ENCODE peak calls at places on chromosomes 2 and 18, in four cellular contexts. R is K562, O is HepG2, Q is GM12878. U is an unnamed sample.

GRCh38 chr2:127410871-127411396 is 7.3 kb upstream of the PROC start:
- DNase-seq in R (no peak), O (peak; percentile 92), Q (no peak), U (no peak)

GRCh38 chr18:497688-498087 is 2.8 kb downstream of the COLEC12 start:
- DNase-seq in R (no peak), O (no peak), Q (no peak), U (no peak)

GRCh38 chr18:61935362-61935761 is 42.6 kb upstream of the RNF152 start:
- DNase-seq in R (no peak), O (no peak), Q (no peak), U (no peak)

GRCh38 chr2:173370198-173370597 is 15.5 kb downstream of the CDCA7 start:
- DNase-seq in R (no peak), O (no peak), Q (no peak), U (no peak)

GRCh38 chr2:7203056-7203467 is 285.9 kb downstream of the RNF144A start:
- DNase-seq in R (peak; percentile 59), O (peak; percentile 49), Q (peak; percentile 16), U (peak; percentile 24)

GRCh38 chr18:76459687-76460350 is 35.2 kb downstream of the ZNF516 start:
- DNase-seq in R (no peak), O (no peak), Q (no peak), U (peak; percentile 15)

GRCh38 chr18:23243178-23243577 is 107.9 kb downstream of the CABLES1 start:
- DNase-seq in R (no peak), O (no peak), Q (no peak), U (no peak)

GRCh38 chr2:231531408-231532188 is 1.4 kb upstream of the NMUR1 start:
- DNase-seq in R (no peak), O (no peak), Q (no peak), U (no peak)

GRCh38 chr18:59707306-59707705 is 10.1 kb upstream of the CCBE1 start:
- DNase-seq in R (no peak), O (no peak), Q (no peak), U (no peak)

GRCh38 chr2:893311-893710 is 57.3 kb upstream of the SNTG2 start:
- DNase-seq in R (peak; percentile 70), O (no peak), Q (no peak), U (peak; percentile 77)

GRCh38 chr2:25073914-25074313 is 32.0 kb downstream of the EFR3B start:
- DNase-seq in R (no peak), O (no peak), Q (no peak), U (no peak)

GRCh38 chr2:6865346-6866238 is at the start of gene CMPK2:
- DNase-seq in R (peak; percentile 84), O (peak; percentile 35), Q (peak; percentile 33), U (no peak)

GRCh38 chr2:30197570-30197969 is 33.8 kb upstream of the LBH start:
- DNase-seq in R (peak; percentile 37), O (no peak), Q (no peak), U (no peak)

GRCh38 chr2:153478289-153479261 is at the start of gene RPRM:
- DNase-seq in R (peak; percentile 62), O (peak; percentile 35), Q (no peak), U (peak; percentile 29)

GRCh38 chr18:59395226-59396175 is 36.4 kb upstream of the LMAN1 start:
- DNase-seq in R (no peak), O (no peak), Q (no peak), U (no peak)

GRCh38 chr2:42840760-42841159 is 48.4 kb upstream of the HAAO start:
- DNase-seq in R (no peak), O (no peak), Q (no peak), U (no peak)

GRCh38 chr2:232891621-232892071 is 21.6 kb downstream of the SNORC start:
- DNase-seq in R (no peak), O (no peak), Q (no peak), U (no peak)

GRCh38 chr2:160214461-160215055 is 14.5 kb upstream of the ITGB6 start:
- DNase-seq in R (no peak), O (peak; percentile 42), Q (no peak), U (no peak)

GRCh38 chr2:16664052-16664731 is 1.4 kb downstream of the CYRIA start:
- DNase-seq in R (no peak), O (no peak), Q (no peak), U (no peak)

GRCh38 chr2:130836501-130837174 is at the start of gene ARHGEF4:
- DNase-seq in R (peak; percentile 63), O (no peak), Q (no peak), U (peak; percentile 50)

GRCh38 chr2:113136828-113137775 is 9.7 kb downstream of the IL1RN start:
- DNase-seq in R (peak; percentile 56), O (peak; percentile 59), Q (no peak), U (no peak)

GRCh38 chr2:13000644-13001375 is 284.1 kb downstream of the TRIB2 start:
- DNase-seq in R (no peak), O (no peak), Q (no peak), U (no peak)

GRCh38 chr2:12005886-12006681 is 259.7 kb downstream of the LPIN1 start:
- DNase-seq in R (peak; percentile 30), O (no peak), Q (peak; percentile 89), U (no peak)

GRCh38 chr18:48815581-48816324 is 135.0 kb downstream of the SMAD7 start:
- DNase-seq in R (no peak), O (no peak), Q (no peak), U (no peak)

GRCh38 chr2:102473020-102473419 is at the start of gene SLC9A4:
- DNase-seq in R (peak; percentile 25), O (peak; percentile 52), Q (no peak), U (peak; percentile 48)

GRCh38 chr2:212135739-212136138 is 402.9 kb downstream of the ERBB4 start:
- DNase-seq in R (no peak), O (no peak), Q (no peak), U (no peak)

GRCh38 chr2:212136216-212136795 is 402.3 kb downstream of the ERBB4 start:
- DNase-seq in R (no peak), O (no peak), Q (no peak), U (no peak)

DNA sequence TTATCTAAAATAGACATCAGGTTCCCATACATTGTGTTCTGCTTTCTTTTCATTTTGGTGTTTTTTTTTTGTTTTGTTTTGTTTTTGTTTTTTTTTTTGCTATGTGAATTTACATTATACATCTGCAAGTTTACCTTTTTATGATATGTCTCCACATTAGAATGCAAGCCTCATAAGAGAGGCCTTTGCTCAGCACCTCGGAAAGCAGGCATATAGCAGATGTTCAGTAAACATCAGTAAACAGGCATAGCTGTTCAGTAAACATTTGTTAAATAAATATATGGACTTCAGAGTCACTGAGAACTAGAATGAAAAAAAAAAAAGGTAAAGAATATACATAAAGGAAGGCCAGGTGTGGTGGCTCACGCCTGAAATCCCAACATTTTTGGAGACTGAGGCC is 405.3 kb downstream of the ERBB4 start:
- DNase-seq in R (no peak), O (no peak), Q (no peak), U (no peak)
- TF ChIP-seq ZBTB33 in R (no peak), O (no peak), Q (no peak), U (no peak)

DNA sequence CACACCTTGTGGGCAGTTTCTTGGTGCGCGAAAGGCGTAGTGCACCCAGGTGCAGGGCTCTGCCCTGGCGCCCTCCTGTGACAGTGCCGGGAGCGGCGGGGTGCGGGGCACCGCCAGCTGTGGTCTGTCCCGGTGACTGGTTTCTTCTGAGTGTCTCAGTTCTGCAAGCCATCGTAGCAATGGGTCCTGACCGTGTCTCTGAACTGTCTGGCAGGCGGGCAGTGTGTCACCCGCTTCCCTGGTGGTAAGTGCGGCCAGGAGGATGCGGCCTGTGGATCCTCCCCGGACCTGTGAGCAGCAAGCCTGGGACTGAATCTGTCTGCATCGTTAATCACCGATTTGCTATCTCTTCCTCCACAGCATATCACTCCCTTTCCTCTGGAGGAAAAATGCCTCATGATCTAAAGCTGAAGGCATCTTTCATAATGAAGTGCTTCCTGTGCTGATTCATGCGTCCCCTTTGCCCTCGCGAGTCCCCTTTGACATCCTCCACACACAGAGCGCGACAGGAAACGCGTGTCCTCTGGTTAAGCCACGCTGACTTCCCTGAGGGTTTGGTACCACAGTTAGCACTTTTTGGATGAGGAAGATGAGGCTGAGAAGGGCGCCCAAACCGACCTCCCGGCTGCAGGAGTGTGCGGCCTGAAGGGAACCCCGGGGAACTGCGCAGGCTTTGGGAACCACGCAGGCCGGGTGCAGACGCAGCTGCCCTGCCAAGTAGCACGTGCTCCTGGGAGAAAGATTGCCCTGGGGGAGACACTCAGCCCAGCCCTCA is 416.0 kb upstream of the HS6ST1 start:
- DNase-seq in R (no peak), O (no peak), Q (no peak), U (no peak)
- TF ChIP-seq ZNF274 in R (no peak), O (no peak), Q (no peak), U (no peak)

DNA sequence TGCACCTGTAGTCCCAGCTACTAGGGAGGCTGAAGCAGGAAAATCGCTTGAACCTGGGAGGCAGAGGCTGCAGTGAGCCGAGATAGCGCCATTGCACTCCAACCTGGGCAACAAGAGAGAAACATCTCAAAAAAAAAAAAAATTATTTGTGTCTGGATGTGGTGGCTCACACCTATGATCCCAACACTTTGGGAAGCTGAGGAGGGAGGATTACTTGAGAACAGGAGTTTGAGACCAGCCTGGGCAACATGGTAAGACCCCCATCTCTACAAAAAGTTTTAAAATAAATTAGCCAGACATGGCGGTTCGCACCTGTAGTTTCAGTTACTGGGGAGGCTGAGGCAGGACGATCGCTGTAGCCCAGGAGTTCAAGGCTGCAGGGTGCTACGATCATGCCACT is 1.6 kb upstream of the VAMP8 start:
- DNase-seq in R (no peak), O (no peak), Q (no peak), U (no peak)
- TF ChIP-seq ZBTB33 in R (no peak), O (no peak), Q (no peak), U (no peak)

GRCh38 chr2:8606226-8606625 is 75.6 kb upstream of the ID2 start:
- DNase-seq in R (no peak), O (no peak), Q (peak; percentile 82), U (no peak)

GRCh38 chr2:8606649-8607550 is 75.0 kb upstream of the ID2 start:
- DNase-seq in R (no peak), O (no peak), Q (no peak), U (no peak)

GRCh38 chr2:8607591-8607990 is 74.3 kb upstream of the ID2 start:
- DNase-seq in R (no peak), O (no peak), Q (no peak), U (no peak)

GRCh38 chr2:8609357-8609804 is 72.5 kb upstream of the ID2 start:
- DNase-seq in R (no peak), O (peak; percentile 98), Q (no peak), U (no peak)

DNA sequence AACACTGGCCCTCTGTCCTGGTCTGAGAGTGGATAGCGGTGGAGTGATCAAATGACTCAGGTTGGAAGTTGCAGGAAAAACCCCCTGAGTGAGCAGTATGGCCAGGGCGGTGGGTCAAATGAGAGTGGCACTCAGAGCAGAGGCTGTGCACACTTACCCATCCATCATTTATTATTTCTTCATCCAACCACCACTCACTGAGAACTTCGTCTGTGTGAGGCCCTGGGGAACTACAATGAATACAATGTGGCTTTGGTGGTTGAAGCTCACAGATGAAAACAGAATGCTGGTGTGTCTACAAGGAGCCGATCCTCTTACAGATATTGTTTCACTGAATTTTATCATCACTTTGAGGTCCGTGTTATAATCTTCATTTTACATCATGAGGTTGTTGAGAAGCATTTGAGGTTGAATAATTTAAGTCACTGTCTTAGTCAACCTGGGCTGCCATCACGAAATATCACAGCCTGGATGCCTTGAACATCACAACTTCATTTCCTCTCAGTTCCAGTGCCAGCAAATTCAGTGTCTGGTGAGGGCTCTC is 73.4 kb upstream of the ID2 start:
- DNase-seq in R (no peak), O (no peak), Q (peak; percentile 39), U (no peak)
- TF ChIP-seq ZNF274 in R (no peak), O (no peak), Q (no peak), U (no peak)

GRCh38 chr2:32067549-32067948 is 4.2 kb downstream of the SPAST start:
- DNase-seq in R (no peak), O (no peak), Q (no peak), U (no peak)
- TF ChIP-seq ZBTB33 in R (no peak), O (no peak), Q (no peak), U (no peak)

U was measured in HCT116.